ENCODE peak calls at places on chromosomes 4 and X, in six cellular contexts. B is HepG2, H is HCT116, Q is GM12878, T is heart left ventricle, R is right lobe of liver. A is an unnamed sample.

GRCh38 chr4:87068591-87069021 is 133.8 kb downstream of the AFF1 start:
- ATAC-seq in H (no peak), Q (peak), B (peak), T (peak), R (no peak), A (no peak)

GRCh38 chrX:19687395-19687794 is 172.1 kb upstream of the MAP3K15 start:
- ATAC-seq in H (no peak), R (no peak), Q (no peak), B (no peak), T (no peak), A (no peak)

GRCh38 chr4:64960516-64960915 is 551.3 kb upstream of the TECRL start:
- ATAC-seq in B (no peak), H (no peak), Q (no peak), T (no peak), R (no peak), A (no peak)

GRCh38 chrX:71098302-71098701 is 2.7 kb downstream of the FOXO4 start:
- ATAC-seq in T (no peak), B (no peak), Q (peak), H (peak), R (peak), A (no peak)

GRCh38 chr4:130812117-130812765 is 1716.3 kb downstream of the C4orf33 start:
- ATAC-seq in Q (no peak), T (no peak), R (no peak), H (no peak), B (no peak), A (no peak)

GRCh38 chr4:89538886-89539285 is 231.3 kb upstream of the GPRIN3 start:
- ATAC-seq in Q (no peak), H (no peak), B (no peak), R (no peak), T (no peak), A (no peak)

GRCh38 chrX:67523932-67524331 is 19.9 kb upstream of the AR start:
- ATAC-seq in B (no peak), T (no peak), H (no peak), R (peak), Q (no peak), A (no peak)

GRCh38 chrX:47321978-47322377 is 48.4 kb upstream of the ZNF157 start:
- ATAC-seq in Q (no peak), R (no peak), T (no peak), B (no peak), H (no peak), A (no peak)

GRCh38 chrX:154718607-154719006 is 32.3 kb downstream of the GAB3 start:
- ATAC-seq in B (no peak), T (no peak), R (peak), H (no peak), Q (no peak), A (no peak)

GRCh38 chrX:125236955-125237354 is 82.7 kb upstream of the TEX13C start:
- ATAC-seq in B (no peak), H (no peak), Q (no peak), T (no peak), R (no peak), A (no peak)

GRCh38 chr4:41620594-41621256 is 82.8 kb downstream of the LIMCH1 start:
- ATAC-seq in R (no peak), B (no peak), T (peak), Q (no peak), H (no peak), A (no peak)

DNA sequence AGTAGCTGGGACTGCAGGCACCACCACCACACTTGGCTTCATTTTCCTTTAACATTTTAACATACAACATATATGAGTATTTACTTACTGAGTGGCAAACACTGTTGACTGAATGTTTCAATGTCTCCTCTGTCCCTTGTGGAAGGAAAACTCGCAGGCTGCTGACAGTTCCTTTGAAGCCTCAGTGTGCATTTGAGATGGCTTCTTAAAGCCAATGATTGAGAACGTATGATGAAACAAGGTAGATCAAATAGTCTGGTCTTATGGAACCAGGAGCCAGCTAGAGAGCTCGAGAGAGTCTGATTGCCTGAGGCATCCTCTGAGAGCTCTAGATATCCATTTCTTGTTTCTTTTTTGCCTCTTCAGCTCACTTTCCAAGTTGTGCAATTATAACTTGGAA is 43.0 kb upstream of the PDLIM3 start:
- ATAC-seq in B (no peak), H (no peak), Q (no peak), T (no peak), R (no peak), A (no peak)
- TF ChIP-seq POLR2A in B (no peak), H (no peak), Q (no peak), T (no peak), R (no peak), A (no peak)

GRCh38 chr4:151760713-151761661 is at the start of gene GATB:
- ATAC-seq in H (peak), Q (peak), B (peak), T (peak), R (peak), A (peak)
- TF ChIP-seq POLR2A in H (peak), Q (peak), B (peak), T (no peak), R (peak), A (peak)

DNA sequence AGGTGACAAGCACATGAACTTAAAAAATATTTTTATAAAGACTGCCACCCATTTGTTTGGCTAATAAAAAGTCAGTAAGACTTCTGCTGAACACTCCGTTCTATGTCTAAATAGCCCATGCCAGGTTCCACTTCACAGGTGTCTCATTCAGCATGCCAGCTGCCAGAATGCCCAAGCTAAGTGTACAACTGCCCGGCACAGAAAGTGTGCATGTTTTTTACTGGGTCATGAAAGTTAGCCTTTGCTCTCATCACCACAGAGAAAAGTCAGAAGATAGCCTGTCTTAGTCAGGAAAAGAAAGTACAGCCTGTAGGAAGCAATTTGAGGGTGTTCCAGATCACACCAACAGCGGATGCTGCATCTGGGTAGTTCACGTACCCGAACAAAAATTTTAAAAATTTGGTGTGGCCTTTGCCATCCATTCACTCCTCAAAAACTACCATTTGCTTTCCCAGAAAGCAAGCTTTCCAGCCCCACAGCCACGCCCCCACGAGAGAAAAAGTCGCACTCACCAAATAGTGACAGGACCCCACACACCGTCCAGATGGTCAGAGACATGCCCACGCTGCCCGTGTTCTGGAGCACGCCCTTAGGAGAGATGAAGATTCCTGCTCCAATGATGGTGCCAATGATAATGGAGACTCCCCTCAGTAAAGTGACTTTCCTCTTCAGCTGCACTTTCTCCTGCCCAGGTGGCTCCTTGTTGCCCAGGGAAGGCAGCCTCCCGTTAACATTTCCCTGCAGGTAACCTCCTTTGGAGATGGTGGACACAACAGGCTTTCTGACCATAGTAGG is 671 bp downstream of the SLC7A11 start:
- ATAC-seq in T (no peak), R (no peak), Q (peak), B (peak), H (peak), A (no peak)
- TF ChIP-seq POLR2A in T (no peak), R (no peak), Q (no peak), B (no peak), H (no peak), A (no peak)

DNA sequence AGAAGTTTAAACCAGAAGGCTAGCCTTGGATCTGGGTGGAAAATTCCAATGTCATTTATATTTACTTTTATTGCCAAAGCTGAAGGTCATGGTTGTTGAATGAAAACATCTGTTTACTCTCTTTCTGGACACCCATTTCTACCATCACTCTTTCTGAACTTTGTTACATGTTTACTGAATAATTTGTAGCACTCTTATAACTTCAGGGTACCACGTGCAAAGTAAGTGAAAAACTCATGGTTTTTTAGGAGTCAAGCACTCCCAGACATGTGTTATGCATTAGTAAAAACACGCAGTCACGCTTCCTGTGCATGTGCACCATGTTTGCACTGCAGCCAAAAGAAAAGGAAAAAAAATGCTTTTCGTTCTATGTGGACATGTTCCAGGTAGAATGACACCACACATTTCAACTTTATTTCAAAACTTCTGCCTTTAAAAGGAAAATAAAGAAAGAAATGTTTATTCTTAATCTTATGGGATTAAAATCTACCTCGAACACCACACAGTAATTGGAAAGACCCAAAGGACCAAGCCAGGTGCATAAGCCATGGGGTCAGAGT is 31.4 kb upstream of the ADH1C start:
- ATAC-seq in B (no peak), R (peak), Q (no peak), T (peak), H (no peak), A (peak)
- TF ChIP-seq POLR2A in B (no peak), R (no peak), Q (no peak), T (no peak), H (no peak), A (no peak)

DNA sequence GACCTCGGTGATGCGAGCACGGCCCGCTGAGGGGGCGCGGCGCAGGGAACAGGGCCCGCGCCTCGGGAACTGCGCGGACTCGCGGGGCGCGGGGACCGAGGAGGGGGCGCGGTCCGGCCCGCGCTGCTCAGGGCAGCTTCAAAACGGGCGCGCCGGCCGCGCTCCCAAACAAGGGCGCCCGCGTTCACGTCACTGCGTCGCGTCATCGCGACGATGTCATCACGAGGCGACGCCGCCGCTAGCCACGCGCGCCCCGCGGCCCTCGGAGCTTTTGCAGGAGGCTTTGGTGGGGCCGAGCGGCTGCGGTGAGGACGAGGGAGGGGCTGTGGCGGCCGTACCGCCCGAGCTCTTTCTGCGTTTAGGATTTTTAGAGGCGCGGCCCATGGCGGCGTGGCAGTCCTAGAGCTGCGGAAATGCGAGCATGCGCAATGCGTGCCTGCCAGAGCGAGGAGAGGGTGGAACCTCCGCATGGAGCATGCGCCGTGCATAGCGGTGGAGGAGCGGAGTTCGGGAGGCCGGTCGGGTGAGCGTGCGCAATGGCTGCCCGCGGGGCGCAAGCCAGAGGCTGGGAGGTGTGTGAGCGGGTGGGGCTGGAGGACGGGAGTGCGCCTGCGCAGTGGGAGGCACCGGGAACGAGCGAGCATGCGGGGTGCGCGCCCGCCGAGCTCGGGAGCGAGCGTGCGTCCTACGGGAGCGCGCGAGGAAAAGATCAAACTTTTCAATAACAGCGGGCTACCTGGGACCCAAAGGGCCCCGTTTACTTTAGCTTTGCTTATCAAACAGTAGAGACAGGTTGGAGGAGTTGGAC is at the start of gene PPP2R3B:
- ATAC-seq in B (peak), T (peak), Q (peak), R (peak), H (peak), A (peak)
- TF ChIP-seq POLR2A in B (peak), T (no peak), Q (peak), R (peak), H (peak), A (peak)

DNA sequence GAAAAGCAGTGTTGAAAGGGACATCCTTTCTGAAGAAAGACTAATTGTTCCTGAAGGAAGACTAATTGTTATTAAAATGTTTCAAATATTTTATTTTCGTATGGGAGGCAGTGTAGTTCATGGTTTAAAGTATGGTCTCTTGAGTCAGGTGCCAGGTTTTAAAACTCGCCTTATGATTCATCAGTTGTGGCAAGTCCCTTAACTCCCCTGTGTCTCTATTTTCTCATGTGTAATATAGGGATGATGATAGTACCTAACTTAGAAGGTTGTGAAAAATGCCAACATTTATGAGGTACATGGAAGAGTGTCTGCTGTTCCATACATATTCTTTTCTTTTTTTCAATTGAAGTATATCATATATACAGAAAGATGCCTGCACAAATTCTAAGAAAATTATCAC is 414.2 kb upstream of the DIPK2B start:
- ATAC-seq in T (no peak), B (no peak), H (no peak), R (no peak), Q (peak), A (no peak)
- TF ChIP-seq POLR2A in T (no peak), B (no peak), H (no peak), R (no peak), Q (no peak), A (no peak)

GRCh38 chr4:52588771-52589591 is 70.1 kb downstream of the USP46 start:
- ATAC-seq in T (peak), R (no peak), H (no peak), Q (no peak), B (peak), A (no peak)
- TF ChIP-seq POLR2A in T (no peak), R (no peak), H (no peak), Q (no peak), B (no peak), A (no peak)

GRCh38 chr4:102826890-102827673 is at the start of gene UBE2D3:
- ATAC-seq in H (peak), Q (peak), B (peak), T (peak), R (peak), A (peak)

GRCh38 chr4:102824398-102824797 is 3.0 kb downstream of the UBE2D3 start:
- ATAC-seq in H (no peak), R (no peak), Q (no peak), B (no peak), T (no peak), A (no peak)

GRCh38 chr4:102826105-102826889 is 1.1 kb downstream of the UBE2D3 start:
- ATAC-seq in B (no peak), T (no peak), Q (peak), R (no peak), H (no peak), A (no peak)

GRCh38 chr4:102823897-102824296 is 3.5 kb downstream of the UBE2D3 start:
- ATAC-seq in R (no peak), T (no peak), B (no peak), Q (no peak), H (no peak), A (no peak)

GRCh38 chr4:102825261-102826071 is 1.9 kb downstream of the UBE2D3 start:
- ATAC-seq in T (no peak), B (no peak), H (no peak), R (peak), Q (no peak), A (no peak)
- TF ChIP-seq POLR2A in T (no peak), B (no peak), H (no peak), R (peak), Q (no peak), A (peak)

DNA sequence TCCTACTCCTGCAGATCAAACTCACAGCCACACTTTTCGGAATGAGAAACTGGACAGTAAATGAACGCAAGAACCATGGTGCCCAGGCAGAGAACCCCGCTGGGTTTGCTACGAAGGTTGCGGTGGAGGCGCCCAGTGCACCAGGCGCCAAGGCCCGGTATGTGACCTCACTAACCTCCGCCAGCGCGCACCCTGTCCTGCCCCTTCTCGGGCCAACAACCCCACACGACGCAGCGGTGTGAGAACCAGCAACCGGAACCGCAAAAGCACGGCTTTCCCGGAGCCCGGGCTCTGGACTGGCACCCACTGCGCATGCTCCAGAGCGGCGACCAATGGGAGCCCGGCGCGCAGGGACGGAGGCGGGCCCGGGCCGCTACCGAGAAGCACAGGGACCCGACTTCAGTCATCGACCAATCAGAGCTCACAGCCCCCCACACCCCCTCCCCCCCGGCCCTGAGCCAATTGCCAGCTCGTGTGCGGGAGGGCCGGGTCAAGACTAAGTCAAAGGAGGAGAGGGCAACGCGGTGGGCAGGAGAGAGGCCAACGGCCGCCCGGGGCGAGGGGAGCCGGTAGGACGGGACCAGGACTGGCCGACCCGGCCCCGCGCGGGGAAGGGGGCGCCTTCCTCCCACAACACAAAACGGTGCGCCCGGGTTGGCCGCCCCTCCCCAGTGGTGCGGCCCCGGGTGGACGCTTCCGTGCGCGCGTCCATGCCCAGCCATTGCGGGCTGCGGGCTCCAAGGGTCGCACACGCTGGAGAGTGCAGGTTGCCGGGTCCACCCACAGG is 7.3 kb upstream of the WAS start:
- ATAC-seq in R (peak), T (peak), B (peak), Q (peak), H (peak), A (peak)
- TF ChIP-seq POLR2A in R (peak), T (no peak), B (peak), Q (peak), H (peak), A (peak)